ENCODE peak calls at places on chromosomes 7 and 10, in nine cellular contexts. X, Y, E, L, C, P, A, W and S are unnamed samples.

GRCh38 chr10:80472234-80473095 is 18.4 kb downstream of the TSPAN14 start:
- DNase-seq in L (no peak), P (no peak), E (peak), C (peak), Y (no peak), A (no peak), X (peak), W (peak), S (no peak)

GRCh38 chr10:98956576-98957260 is 278.9 kb downstream of the HPSE2 start:
- DNase-seq in E (peak), X (peak), L (no peak), C (peak), Y (no peak), P (no peak), A (no peak), W (peak), S (no peak)

GRCh38 chr7:41007351-41007751 is 695.5 kb downstream of the INHBA start:
- DNase-seq in Y (no peak), W (no peak), L (no peak), A (no peak), E (no peak), X (no peak), C (no peak), P (no peak), S (no peak)

GRCh38 chr7:38594931-38595330 is 36.2 kb downstream of the AMPH start:
- DNase-seq in E (no peak), L (no peak), Y (no peak), A (no peak), W (no peak), P (no peak), X (no peak), C (no peak), S (no peak)

GRCh38 chr7:13231216-13231615 is 543.8 kb downstream of the ARL4A start:
- DNase-seq in L (no peak), Y (no peak), A (no peak), X (no peak), E (no peak), C (no peak), P (no peak), W (no peak), S (no peak)

GRCh38 chr7:42262907-42263466 is 26.0 kb upstream of the GLI3 start:
- DNase-seq in A (peak), L (no peak), Y (peak), C (peak), W (peak), X (no peak), E (peak), P (no peak), S (no peak)

GRCh38 chr7:7099584-7100014 is 82.7 kb upstream of the C1GALT1 start:
- DNase-seq in L (peak), W (peak), X (peak), E (peak), A (peak), C (peak), Y (peak), P (no peak), S (no peak)

GRCh38 chr10:84012831-84013458 is 126.4 kb upstream of the GHITM start:
- DNase-seq in E (no peak), Y (no peak), W (no peak), P (no peak), X (no peak), L (no peak), A (no peak), C (no peak), S (no peak)

GRCh38 chr10:5419466-5420094 is 7.2 kb downstream of the NET1 start:
- DNase-seq in X (no peak), E (no peak), Y (no peak), A (no peak), C (no peak), P (no peak), L (no peak), W (peak), S (no peak)

GRCh38 chr10:78931333-78932083 is 137.3 kb upstream of the ZMIZ1 start:
- DNase-seq in E (peak), L (no peak), X (no peak), A (peak), P (no peak), W (peak), Y (no peak), C (peak), S (no peak)

GRCh38 chr10:33335550-33335799 is 1.0 kb upstream of the NRP1 start:
- DNase-seq in X (no peak), L (no peak), Y (no peak), W (no peak), C (no peak), E (no peak), A (no peak), P (no peak), S (no peak)

GRCh38 chr7:88402529-88402928 is 95.8 kb upstream of the STEAP4 start:
- DNase-seq in C (no peak), W (no peak), P (no peak), X (no peak), A (no peak), E (no peak), Y (no peak), L (no peak), S (no peak)

GRCh38 chr10:3671431-3671955 is 113.5 kb downstream of the KLF6 start:
- DNase-seq in A (no peak), W (no peak), X (no peak), L (no peak), Y (no peak), P (no peak), C (no peak), E (no peak), S (no peak)

GRCh38 chr7:76998263-76998666 is 33.9 kb downstream of the SPDYE17 start:
- DNase-seq in X (no peak), W (no peak), Y (no peak), A (no peak), E (no peak), P (no peak), C (no peak), L (no peak), S (no peak)

GRCh38 chr10:93815304-93816091 is 57.8 kb downstream of the LGI1 start:
- DNase-seq in A (peak), E (no peak), P (no peak), X (no peak), W (no peak), Y (peak), L (no peak), C (no peak), S (no peak)

GRCh38 chr7:801940-802364 is 30.3 kb upstream of the SUN1 start:
- DNase-seq in X (no peak), A (no peak), W (no peak), Y (peak), C (no peak), P (no peak), E (no peak), L (no peak), S (no peak)

GRCh38 chr7:128793184-128793552 is 1.4 kb downstream of the CCDC136 start:
- DNase-seq in C (no peak), E (no peak), Y (no peak), L (no peak), X (no peak), P (no peak), A (no peak), W (no peak), S (no peak)

GRCh38 chr7:114943953-114944741 is 22.3 kb downstream of the MDFIC start:
- DNase-seq in Y (no peak), X (no peak), C (no peak), A (no peak), L (no peak), W (peak), P (no peak), E (no peak), S (no peak)

GRCh38 chr10:69515699-69516547 is 57.3 kb downstream of the NEUROG3 start:
- DNase-seq in L (peak), Y (peak), X (peak), E (peak), P (peak), A (peak), W (peak), C (no peak), S (no peak)

GRCh38 chr7:11648980-11649379 is 183.0 kb downstream of the THSD7A start:
- DNase-seq in C (peak), X (no peak), E (peak), W (peak), A (no peak), P (no peak), Y (no peak), L (no peak), S (no peak)

GRCh38 chr7:43536773-43537172 is 46.1 kb upstream of the STK17A start:
- DNase-seq in X (no peak), W (no peak), A (no peak), L (no peak), C (no peak), P (no peak), Y (no peak), E (no peak), S (no peak)

GRCh38 chr7:86667732-86668131 is 24.0 kb downstream of the GRM3 start:
- DNase-seq in L (no peak), P (no peak), W (no peak), C (no peak), E (no peak), X (no peak), Y (no peak), A (peak), S (no peak)

GRCh38 chr10:55367555-55367954 is 566.5 kb upstream of the PCDH15 start:
- DNase-seq in W (no peak), A (no peak), C (no peak), P (no peak), Y (no peak), L (no peak), X (no peak), E (no peak), S (no peak)

GRCh38 chr10:7484456-7485266 is 73.8 kb upstream of the SFMBT2 start:
- DNase-seq in E (no peak), X (no peak), Y (no peak), A (peak), C (no peak), W (no peak), L (no peak), P (peak), S (no peak)

GRCh38 chr7:156116514-156116913 is 304.3 kb upstream of the SHH start:
- DNase-seq in X (no peak), Y (no peak), E (no peak), C (no peak), A (no peak), L (no peak), P (no peak), W (no peak), S (no peak)

GRCh38 chr10:33643042-33643441 is 308.6 kb upstream of the NRP1 start:
- DNase-seq in Y (no peak), L (no peak), A (no peak), W (peak), X (no peak), C (peak), P (no peak), E (peak), S (no peak)

GRCh38 chr7:48180981-48181380 is 9.7 kb downstream of the ABCA13 start:
- DNase-seq in A (no peak), L (no peak), W (peak), E (peak), P (no peak), Y (no peak), C (peak), X (no peak), S (no peak)

GRCh38 chr10:8066797-8067196 is 12.3 kb downstream of the GATA3 start:
- DNase-seq in L (no peak), Y (no peak), E (no peak), P (no peak), W (no peak), C (no peak), X (no peak), A (no peak), S (no peak)

GRCh38 chr10:77756319-77757232 is 119.0 kb upstream of the KCNMA1 start:
- DNase-seq in X (peak), W (peak), Y (peak), C (peak), A (peak), L (no peak), E (peak), P (no peak), S (no peak)